ENCODE peak calls at places on chromosomes 11 and 22, in five cellular contexts. Z is hepatocyte, H is fibroblast of lung, Y is GM23248, U is PC-3. R is an unnamed sample.

GRCh38 chr11:95187730-95188129 is 43.3 kb downstream of the SESN3 start:
- DNase-seq in Z (no peak), H (no peak), Y (no peak), U (no peak), R (no peak)

GRCh38 chr11:25860677-25861445 is 471.1 kb upstream of the ANO3 start:
- DNase-seq in Z (peak; percentile 38), H (peak; percentile 17), Y (peak; percentile 1), U (no peak), R (no peak)

GRCh38 chr11:8426076-8426475 is 162.4 kb upstream of the LMO1 start:
- DNase-seq in Z (no peak), H (no peak), Y (no peak), U (no peak), R (no peak)

GRCh38 chr22:30841264-30841663 is 127.3 kb downstream of the MORC2 start:
- DNase-seq in Z (no peak), H (no peak), Y (no peak), U (peak; percentile 19), R (no peak)

GRCh38 chr11:106311531-106312230 is 234.2 kb downstream of the AASDHPPT start:
- DNase-seq in Z (no peak), H (no peak), Y (peak; percentile 38), U (no peak), R (no peak)

GRCh38 chr11:19326499-19326898 is 85.8 kb upstream of the E2F8 start:
- DNase-seq in Z (no peak), H (peak; percentile 4), Y (peak; percentile 52), U (peak; percentile 39), R (peak; percentile 61)

GRCh38 chr11:133913761-133914160 is 43.0 kb downstream of the IGSF9B start:
- DNase-seq in Z (no peak), H (no peak), Y (no peak), U (no peak), R (no peak)

GRCh38 chr22:28029201-28029948 is 110.3 kb upstream of the PITPNB start:
- DNase-seq in Z (no peak), H (peak; percentile 61), Y (peak; percentile 27), U (peak; percentile 79), R (no peak)

GRCh38 chr11:110160016-110160415 is 66.8 kb downstream of the ZC3H12C start:
- DNase-seq in Z (no peak), H (peak; percentile 41), Y (peak; percentile 57), U (peak; percentile 37), R (no peak)

GRCh38 chr11:63445720-63446119 is 45.2 kb downstream of the PLAAT5 start:
- DNase-seq in Z (no peak), H (peak; percentile 55), Y (peak; percentile 67), U (peak; percentile 58), R (no peak)

GRCh38 chr22:19855504-19856409 is 1.1 kb upstream of the GNB1L start:
- DNase-seq in Z (peak; percentile 48), H (peak; percentile 55), Y (peak; percentile 81), U (peak; percentile 62), R (peak; percentile 86)

GRCh38 chr11:68396526-68396925 is 64.0 kb upstream of the PPP6R3 start:
- DNase-seq in Z (no peak), H (no peak), Y (no peak), U (no peak), R (no peak)

GRCh38 chr11:115860246-115860645 is 356.0 kb upstream of the CADM1 start:
- DNase-seq in Z (no peak), H (peak; percentile 87), Y (no peak), U (no peak), R (no peak)

GRCh38 chr11:116853461-116854073 is 16.1 kb upstream of the APOA1 start:
- DNase-seq in Z (peak; percentile 45), H (peak; percentile 97), Y (peak; percentile 96), U (peak; percentile 99), R (no peak)

GRCh38 chr22:35648066-35649025 is at the start of gene APOL6:
- DNase-seq in Z (peak; percentile 75), H (peak; percentile 55), Y (peak; percentile 85), U (peak; percentile 68), R (peak; percentile 56)

GRCh38 chr11:11011617-11012016 is 153.8 kb upstream of the ZBED5 start:
- DNase-seq in Z (no peak), H (no peak), Y (no peak), U (no peak), R (no peak)

GRCh38 chr11:33377100-33377851 is 120.1 kb downstream of the HIPK3 start:
- DNase-seq in Z (no peak), H (peak; percentile 23), Y (peak; percentile 49), U (no peak), R (no peak)

GRCh38 chr22:46280999-46281623 is 13.3 kb downstream of the TTC38 start:
- DNase-seq in Z (no peak), H (no peak), Y (no peak), U (no peak), R (no peak)

GRCh38 chr11:124518900-124519541 is 24.4 kb downstream of the OR8B12 start:
- DNase-seq in Z (no peak), H (peak; percentile 6), Y (peak; percentile 12), U (no peak), R (no peak)

GRCh38 chr11:106218096-106218495 is 140.6 kb downstream of the AASDHPPT start:
- DNase-seq in Z (no peak), H (no peak), Y (no peak), U (no peak), R (no peak)

GRCh38 chr11:130452171-130452570 is 3.7 kb downstream of the ADAMTS15 start:
- DNase-seq in Z (no peak), H (no peak), Y (no peak), U (no peak), R (no peak)
- H3K27ac ChIP-seq in Z (no peak overlapping the region), H (no peak overlapping the region), Y (no peak overlapping the region), U (no peak overlapping the region), R (no peak overlapping the region)

GRCh38 chr11:112162761-112163669 is 879 bp downstream of the IL18 start:
- DNase-seq in Z (peak; percentile 22), H (peak; percentile 44), Y (peak; percentile 58), U (peak; percentile 90), R (no peak)
- H2AFZ ChIP-seq in Z (no peak overlapping the region), H (no peak overlapping the region), Y (peak overlapping the region; percentile 86), U (peak overlapping the region; percentile 19), R (no peak overlapping the region)

DNA sequence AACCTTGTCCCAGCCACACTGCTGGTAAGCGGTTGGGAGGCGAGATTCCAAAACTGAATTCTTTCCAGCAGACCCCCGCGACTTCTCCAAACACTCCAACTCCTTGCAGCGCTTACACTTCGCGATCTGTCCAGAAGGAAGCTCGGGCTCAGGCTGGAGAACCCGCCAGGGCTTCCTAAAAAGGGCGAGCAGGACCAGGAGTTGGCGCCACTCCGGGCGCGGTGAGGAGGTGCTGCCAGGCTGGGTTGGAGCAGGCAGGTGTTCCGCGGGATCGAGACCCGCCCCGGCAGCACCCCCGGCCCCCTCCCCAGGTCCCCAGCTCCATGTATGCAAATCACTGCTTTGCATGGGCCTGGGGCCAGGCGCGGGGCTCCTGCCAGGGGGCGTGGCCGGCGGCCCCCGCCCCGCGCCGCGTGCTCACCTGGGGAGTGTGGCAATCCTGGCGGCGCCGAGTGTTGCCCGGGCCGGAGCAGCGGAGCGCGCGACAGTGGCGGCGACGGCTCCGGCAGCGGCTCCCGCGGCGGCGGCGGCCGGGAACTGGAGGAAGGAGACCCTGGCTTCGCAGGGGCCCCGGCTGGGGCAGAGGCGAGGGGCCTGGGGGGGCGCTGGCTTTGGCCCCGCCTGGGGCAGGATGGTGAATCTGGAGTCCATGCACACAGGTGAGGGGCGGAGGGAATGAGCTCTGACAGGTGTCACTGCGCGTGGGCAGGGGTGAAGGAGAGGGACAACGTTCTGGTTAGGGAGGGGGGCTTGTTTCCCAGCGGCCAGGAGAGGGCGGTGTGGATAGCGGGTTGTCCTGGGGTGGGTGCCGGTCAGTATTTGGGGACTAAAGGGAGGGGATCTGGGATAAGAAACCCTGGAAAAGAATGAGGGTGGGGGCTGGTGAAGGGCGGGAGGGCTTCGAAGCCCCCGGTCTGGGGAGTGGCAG is at the start of gene POU2F3:
- DNase-seq in Z (peak; percentile 62), H (no peak), Y (no peak), U (no peak), R (no peak)
- H3K27ac ChIP-seq in Z (no peak within 1 kb of the TSS), H (no peak within 1 kb of the TSS), Y (no peak within 1 kb of the TSS), U (no peak within 1 kb of the TSS), R (no peak within 1 kb of the TSS)

GRCh38 chr11:79400717-79401330 is 40.0 kb downstream of the TENM4 start:
- DNase-seq in Z (peak; percentile 46), H (no peak), Y (peak; percentile 69), U (peak; percentile 70), R (peak; percentile 86)

GRCh38 chr11:79400206-79400605 is 40.6 kb downstream of the TENM4 start:
- DNase-seq in Z (no peak), H (no peak), Y (no peak), U (no peak), R (no peak)

GRCh38 chr11:79396001-79396400 is 44.8 kb downstream of the TENM4 start:
- DNase-seq in Z (no peak), H (peak; percentile 44), Y (no peak), U (no peak), R (no peak)

GRCh38 chr11:79396674-79397073 is 44.2 kb downstream of the TENM4 start:
- DNase-seq in Z (no peak), H (peak; percentile 49), Y (peak; percentile 5), U (no peak), R (no peak)

GRCh38 chr11:79397252-79397651 is 43.6 kb downstream of the TENM4 start:
- DNase-seq in Z (no peak), H (peak; percentile 80), Y (peak; percentile 36), U (no peak), R (no peak)
- H2AFZ ChIP-seq in Z (no peak overlapping the region), H (no peak overlapping the region), Y (no peak overlapping the region), U (no peak overlapping the region), R (no peak overlapping the region)

DNA sequence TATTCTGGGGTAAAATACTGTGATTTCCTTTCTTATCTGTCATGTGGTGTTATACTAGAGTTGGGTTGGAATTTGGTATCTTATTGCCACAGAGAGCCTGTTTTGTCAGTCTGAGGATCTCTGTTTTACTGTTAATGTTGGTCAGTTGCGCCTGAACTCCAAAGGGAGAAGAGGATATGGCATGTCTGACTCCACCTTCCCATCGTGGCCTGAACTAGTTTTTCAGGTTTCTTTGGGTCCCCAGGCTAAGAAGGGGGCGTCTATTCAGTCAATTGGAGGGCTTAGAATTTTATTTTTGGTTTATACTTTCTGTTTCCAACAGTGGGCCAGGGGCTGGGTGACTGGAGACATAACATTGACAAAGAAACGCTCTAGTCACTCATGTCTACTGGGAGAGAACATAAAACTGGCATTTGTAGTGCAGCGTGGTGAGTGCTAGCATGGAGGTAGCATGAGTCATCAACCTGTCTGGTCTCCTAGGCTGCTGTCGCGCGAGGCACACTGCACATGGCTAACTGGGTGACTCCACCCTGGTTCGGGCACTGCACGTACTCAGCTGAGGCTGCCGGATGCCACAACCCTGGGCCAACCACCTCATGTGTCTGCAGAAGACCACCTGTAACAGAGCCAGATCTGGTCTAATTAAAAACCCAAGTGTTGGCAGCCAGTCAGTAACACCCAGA is 120.1 kb upstream of the OR9Q1 start:
- DNase-seq in Z (peak; percentile 64), H (peak; percentile 10), Y (peak; percentile 40), U (peak; percentile 85), R (no peak)
- H3K27ac ChIP-seq in Z (peak overlapping the region; percentile 67), H (no peak overlapping the region), Y (no peak overlapping the region), U (peak overlapping the region; percentile 51), R (no peak overlapping the region)

R was measured in Karpas-422.